ENCODE peak calls at places on chromosome 2, in five cellular contexts. One of them, this sample, is unnamed.

GRCh38 chr2:171210864-171211431 is 50.3 kb upstream of the TLK1 start:
- DNase-seq in left ventricle myocardium inferior: no peak
- DNase-seq in adrenal gland: no peak
- DNase-seq in esophagus muscularis mucosa: no peak
- DNase-seq in cardiac fibroblast: no peak
- DNase-seq in this sample: no peak

GRCh38 chr2:121123268-121123667 is 161.7 kb downstream of the TFCP2L1 start:
- DNase-seq in left ventricle myocardium inferior: no peak
- DNase-seq in esophagus muscularis mucosa: no peak
- DNase-seq in adrenal gland: no peak
- DNase-seq in cardiac fibroblast: no peak
- DNase-seq in this sample: no peak

GRCh38 chr2:120732506-120733237 is 3.0 kb upstream of the GLI2 start:
- DNase-seq in cardiac fibroblast: no peak
- DNase-seq in adrenal gland: no peak
- DNase-seq in left ventricle myocardium inferior: no peak
- DNase-seq in esophagus muscularis mucosa: peak; percentile 75
- DNase-seq in this sample: no peak

GRCh38 chr2:16438571-16439294 is 226.9 kb downstream of the CYRIA start:
- DNase-seq in adrenal gland: no peak
- DNase-seq in left ventricle myocardium inferior: no peak
- DNase-seq in cardiac fibroblast: no peak
- DNase-seq in esophagus muscularis mucosa: peak; percentile 82
- DNase-seq in this sample: no peak

GRCh38 chr2:211498551-211499205 is 942.3 kb downstream of the CPS1 start:
- DNase-seq in left ventricle myocardium inferior: no peak
- DNase-seq in adrenal gland: no peak
- DNase-seq in esophagus muscularis mucosa: no peak
- DNase-seq in cardiac fibroblast: no peak
- DNase-seq in this sample: no peak

GRCh38 chr2:30239308-30240161 is 8.2 kb downstream of the LBH start:
- DNase-seq in adrenal gland: peak; percentile 75
- DNase-seq in cardiac fibroblast: peak; percentile 90
- DNase-seq in esophagus muscularis mucosa: no peak
- DNase-seq in left ventricle myocardium inferior: peak; percentile 76
- DNase-seq in this sample: peak; percentile 85

GRCh38 chr2:134369220-134369902 is 115.5 kb downstream of the MGAT5 start:
- DNase-seq in left ventricle myocardium inferior: peak; percentile 20
- DNase-seq in cardiac fibroblast: no peak
- DNase-seq in adrenal gland: no peak
- DNase-seq in esophagus muscularis mucosa: no peak
- DNase-seq in this sample: no peak

GRCh38 chr2:181683518-181684453 is 3.5 kb upstream of the NEUROD1 start:
- DNase-seq in left ventricle myocardium inferior: no peak
- DNase-seq in esophagus muscularis mucosa: no peak
- DNase-seq in adrenal gland: no peak
- DNase-seq in cardiac fibroblast: no peak
- DNase-seq in this sample: no peak

GRCh38 chr2:149826471-149827125 is 239.0 kb upstream of the MMADHC start:
- DNase-seq in cardiac fibroblast: peak; percentile 13
- DNase-seq in esophagus muscularis mucosa: no peak
- DNase-seq in left ventricle myocardium inferior: no peak
- DNase-seq in adrenal gland: no peak
- DNase-seq in this sample: peak; percentile 5

GRCh38 chr2:127182626-127183458 is 37.3 kb downstream of the CYP27C1 start:
- DNase-seq in left ventricle myocardium inferior: no peak
- DNase-seq in cardiac fibroblast: no peak
- DNase-seq in esophagus muscularis mucosa: no peak
- DNase-seq in adrenal gland: no peak
- DNase-seq in this sample: no peak

GRCh38 chr2:48504647-48505327 is 25.2 kb upstream of the STON1 start:
- DNase-seq in left ventricle myocardium inferior: no peak
- DNase-seq in esophagus muscularis mucosa: no peak
- DNase-seq in cardiac fibroblast: peak; percentile 77
- DNase-seq in adrenal gland: peak; percentile 27
- DNase-seq in this sample: no peak

GRCh38 chr2:189144700-189145211 is 34.8 kb downstream of the COL5A2 start:
- DNase-seq in cardiac fibroblast: peak; percentile 55
- DNase-seq in esophagus muscularis mucosa: no peak
- DNase-seq in left ventricle myocardium inferior: no peak
- DNase-seq in adrenal gland: no peak
- DNase-seq in this sample: peak; percentile 52

GRCh38 chr2:156333951-156334495 is 1.5 kb upstream of the NR4A2 start:
- DNase-seq in cardiac fibroblast: peak; percentile 59
- DNase-seq in esophagus muscularis mucosa: no peak
- DNase-seq in left ventricle myocardium inferior: peak; percentile 72
- DNase-seq in adrenal gland: peak; percentile 70
- DNase-seq in this sample: no peak

GRCh38 chr2:239322414-239323086 is 78.3 kb downstream of the HDAC4 start:
- DNase-seq in left ventricle myocardium inferior: no peak
- DNase-seq in adrenal gland: peak; percentile 57
- DNase-seq in cardiac fibroblast: peak; percentile 52
- DNase-seq in esophagus muscularis mucosa: no peak
- DNase-seq in this sample: no peak

GRCh38 chr2:25187729-25188350 is 19.5 kb upstream of the POMC start:
- DNase-seq in cardiac fibroblast: no peak
- DNase-seq in left ventricle myocardium inferior: no peak
- DNase-seq in esophagus muscularis mucosa: no peak
- DNase-seq in adrenal gland: no peak
- DNase-seq in this sample: no peak

GRCh38 chr2:61770746-61771145 is 83.1 kb downstream of the FAM161A start:
- DNase-seq in adrenal gland: no peak
- DNase-seq in esophagus muscularis mucosa: no peak
- DNase-seq in cardiac fibroblast: peak; percentile 65
- DNase-seq in left ventricle myocardium inferior: no peak
- DNase-seq in this sample: no peak

GRCh38 chr2:100601661-100602060 is 38.9 kb downstream of the PDCL3 start:
- DNase-seq in left ventricle myocardium inferior: no peak
- DNase-seq in cardiac fibroblast: no peak
- DNase-seq in esophagus muscularis mucosa: no peak
- DNase-seq in adrenal gland: no peak
- DNase-seq in this sample: no peak

GRCh38 chr2:122395687-122396086 is 640.2 kb downstream of the TSN start:
- DNase-seq in adrenal gland: no peak
- DNase-seq in esophagus muscularis mucosa: no peak
- DNase-seq in cardiac fibroblast: no peak
- DNase-seq in left ventricle myocardium inferior: no peak
- DNase-seq in this sample: no peak

GRCh38 chr2:127700527-127701192 is 637 bp upstream of the SFT2D3 start:
- DNase-seq in left ventricle myocardium inferior: peak; percentile 50
- DNase-seq in esophagus muscularis mucosa: no peak
- DNase-seq in cardiac fibroblast: no peak
- DNase-seq in adrenal gland: peak; percentile 51
- DNase-seq in this sample: no peak

GRCh38 chr2:159131882-159132281 is 154.6 kb downstream of the WDSUB1 start:
- DNase-seq in esophagus muscularis mucosa: no peak
- DNase-seq in cardiac fibroblast: peak; percentile 93
- DNase-seq in left ventricle myocardium inferior: no peak
- DNase-seq in adrenal gland: peak; percentile 25
- DNase-seq in this sample: peak; percentile 73

GRCh38 chr2:16104345-16105177 is 164.2 kb downstream of the MYCN start:
- DNase-seq in cardiac fibroblast: no peak
- DNase-seq in adrenal gland: no peak
- DNase-seq in esophagus muscularis mucosa: no peak
- DNase-seq in left ventricle myocardium inferior: no peak
- DNase-seq in this sample: no peak

GRCh38 chr2:219570194-219570923 is 980 bp downstream of the OBSL1 start:
- DNase-seq in cardiac fibroblast: peak; percentile 40
- DNase-seq in esophagus muscularis mucosa: no peak
- DNase-seq in adrenal gland: peak; percentile 62
- DNase-seq in left ventricle myocardium inferior: no peak
- DNase-seq in this sample: no peak

GRCh38 chr2:241551599-241551997 is 6.9 kb upstream of the BOK start:
- DNase-seq in left ventricle myocardium inferior: no peak
- DNase-seq in cardiac fibroblast: no peak
- DNase-seq in esophagus muscularis mucosa: no peak
- DNase-seq in adrenal gland: no peak
- DNase-seq in this sample: no peak

GRCh38 chr2:241553981-241554380 is 4.6 kb upstream of the BOK start:
- DNase-seq in cardiac fibroblast: no peak
- DNase-seq in adrenal gland: no peak
- DNase-seq in esophagus muscularis mucosa: no peak
- DNase-seq in left ventricle myocardium inferior: no peak
- DNase-seq in this sample: no peak

GRCh38 chr2:241550616-241551580 is 7.6 kb upstream of the BOK start:
- DNase-seq in adrenal gland: no peak
- DNase-seq in esophagus muscularis mucosa: no peak
- DNase-seq in cardiac fibroblast: no peak
- DNase-seq in left ventricle myocardium inferior: no peak
- DNase-seq in this sample: no peak

GRCh38 chr2:241553512-241553830 is 5.1 kb upstream of the BOK start:
- DNase-seq in left ventricle myocardium inferior: no peak
- DNase-seq in adrenal gland: no peak
- DNase-seq in esophagus muscularis mucosa: no peak
- DNase-seq in cardiac fibroblast: no peak
- DNase-seq in this sample: no peak

GRCh38 chr2:241551998-241552737 is 6.4 kb upstream of the BOK start:
- DNase-seq in esophagus muscularis mucosa: no peak
- DNase-seq in cardiac fibroblast: no peak
- DNase-seq in left ventricle myocardium inferior: no peak
- DNase-seq in adrenal gland: no peak
- DNase-seq in this sample: no peak
- H3K4me3 ChIP-seq in esophagus muscularis mucosa: no peak overlapping the region
- H3K4me3 ChIP-seq in cardiac fibroblast: no peak overlapping the region
- H3K4me3 ChIP-seq in left ventricle myocardium inferior: peak overlapping the region; percentile 43
- H3K4me3 ChIP-seq in adrenal gland: no peak overlapping the region
- H3K4me3 ChIP-seq in this sample: no peak overlapping the region

DNA sequence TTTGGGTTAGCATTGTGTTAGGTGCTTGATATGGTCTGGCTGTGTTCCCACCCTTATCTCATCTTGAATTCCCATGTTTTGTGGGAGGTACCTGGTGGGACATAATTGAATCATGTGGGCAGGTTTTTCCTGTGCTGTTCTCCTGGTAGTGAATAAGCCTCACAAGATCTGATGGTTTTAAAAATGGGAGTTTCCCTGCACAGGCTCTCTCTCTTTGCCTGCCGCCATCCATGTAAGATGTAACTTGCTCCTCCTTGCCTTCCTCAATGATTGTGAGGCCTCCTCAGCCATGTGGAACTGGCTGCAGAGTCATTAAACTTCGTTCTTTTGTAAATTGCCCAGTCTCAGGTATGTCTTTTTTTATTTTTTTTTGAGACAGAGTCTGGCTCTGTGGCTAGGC is 2.8 kb downstream of the MSH2 start:
- DNase-seq in adrenal gland: no peak
- DNase-seq in esophagus muscularis mucosa: no peak
- DNase-seq in cardiac fibroblast: no peak
- DNase-seq in left ventricle myocardium inferior: no peak
- DNase-seq in this sample: no peak
- H3K4me3 ChIP-seq in adrenal gland: no peak overlapping the region
- H3K4me3 ChIP-seq in esophagus muscularis mucosa: no peak overlapping the region
- H3K4me3 ChIP-seq in cardiac fibroblast: no peak overlapping the region
- H3K4me3 ChIP-seq in left ventricle myocardium inferior: no peak overlapping the region
- H3K4me3 ChIP-seq in this sample: no peak overlapping the region

DNA sequence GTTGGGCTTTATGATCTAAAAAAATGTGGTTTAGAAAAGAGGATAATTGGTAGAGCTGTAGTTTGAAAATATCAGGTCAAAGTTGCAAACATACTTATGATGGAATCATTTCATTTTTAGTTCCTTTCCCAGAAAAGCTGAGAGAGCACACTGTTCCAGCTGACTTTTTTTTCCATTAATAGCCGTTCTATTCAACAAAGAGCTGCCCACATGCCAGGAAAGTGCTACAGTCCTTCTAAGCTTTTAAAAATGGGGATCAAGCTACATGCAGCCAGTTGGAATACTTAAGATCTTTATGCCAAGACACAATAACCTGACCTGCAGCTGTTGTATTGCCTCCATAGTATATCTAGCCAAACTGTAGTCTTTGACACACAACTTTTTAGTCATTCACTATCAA is 111.5 kb downstream of the GALNT3 start:
- DNase-seq in left ventricle myocardium inferior: no peak
- DNase-seq in adrenal gland: no peak
- DNase-seq in cardiac fibroblast: no peak
- DNase-seq in esophagus muscularis mucosa: no peak
- DNase-seq in this sample: no peak
- H3K4me3 ChIP-seq in left ventricle myocardium inferior: no peak overlapping the region
- H3K4me3 ChIP-seq in adrenal gland: no peak overlapping the region
- H3K4me3 ChIP-seq in cardiac fibroblast: no peak overlapping the region
- H3K4me3 ChIP-seq in esophagus muscularis mucosa: no peak overlapping the region
- H3K4me3 ChIP-seq in this sample: no peak overlapping the region

DNA sequence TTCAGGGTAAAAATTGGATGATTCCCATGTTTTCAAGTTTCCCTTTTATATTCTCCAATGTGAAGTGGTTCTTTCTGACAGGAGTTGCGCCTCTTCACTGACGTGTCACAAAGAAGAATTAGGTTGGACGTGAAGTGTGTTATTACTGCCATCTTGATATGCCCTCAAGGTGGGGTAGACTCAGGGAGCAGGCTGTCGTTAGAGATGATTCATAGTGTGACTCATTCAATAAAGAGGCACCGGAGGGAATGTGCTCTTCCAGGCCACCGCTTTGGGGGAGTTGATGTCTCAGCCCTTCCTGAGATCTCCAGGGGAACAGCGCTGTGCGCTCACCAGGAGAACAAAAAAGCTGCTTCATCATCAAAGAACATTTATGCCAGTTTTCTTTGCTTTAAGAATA is 3.6 kb upstream of the DGKD start:
- DNase-seq in left ventricle myocardium inferior: no peak
- DNase-seq in adrenal gland: peak; percentile 48
- DNase-seq in cardiac fibroblast: peak; percentile 93
- DNase-seq in esophagus muscularis mucosa: no peak
- DNase-seq in this sample: peak; percentile 69
- H3K4me3 ChIP-seq in left ventricle myocardium inferior: no peak overlapping the region
- H3K4me3 ChIP-seq in adrenal gland: no peak overlapping the region
- H3K4me3 ChIP-seq in cardiac fibroblast: no peak overlapping the region
- H3K4me3 ChIP-seq in esophagus muscularis mucosa: no peak overlapping the region
- H3K4me3 ChIP-seq in this sample: no peak overlapping the region

DNA sequence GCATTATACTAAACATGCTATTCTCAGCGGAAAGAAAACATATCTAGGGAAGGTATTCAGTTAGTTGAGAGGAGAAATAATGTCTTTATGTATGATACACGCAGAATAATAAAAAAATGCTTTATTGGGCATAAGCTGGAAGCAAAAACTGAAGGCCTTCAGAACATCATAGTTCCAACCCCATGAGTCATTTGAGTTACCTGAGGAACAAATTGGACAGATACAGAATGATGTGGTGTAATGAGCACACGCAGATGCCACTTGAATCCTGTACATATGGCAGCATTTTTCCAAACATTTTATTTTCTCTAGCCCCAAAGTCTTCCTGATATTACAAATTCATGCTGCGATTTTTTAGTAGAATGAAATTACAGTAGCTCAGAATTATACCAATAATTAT is 23.2 kb upstream of the TRIB2 start:
- DNase-seq in left ventricle myocardium inferior: no peak
- DNase-seq in adrenal gland: no peak
- DNase-seq in cardiac fibroblast: no peak
- DNase-seq in esophagus muscularis mucosa: no peak
- DNase-seq in this sample: no peak
- H3K4me3 ChIP-seq in left ventricle myocardium inferior: no peak overlapping the region
- H3K4me3 ChIP-seq in adrenal gland: no peak overlapping the region
- H3K4me3 ChIP-seq in cardiac fibroblast: no peak overlapping the region
- H3K4me3 ChIP-seq in esophagus muscularis mucosa: no peak overlapping the region
- H3K4me3 ChIP-seq in this sample: no peak overlapping the region